ENCODE peak calls at places on chromosomes 5 and 9, in four cellular contexts. N, Y, S and A are unnamed samples.

GRCh38 chr5:420632-421286 is 22.2 kb upstream of the EXOC3 start:
- DNase-seq in N (no peak), Y (no peak), S (no peak), A (peak; percentile 13)

GRCh38 chr9:16368425-16369087 is 501.9 kb downstream of the BNC2 start:
- DNase-seq in S (no peak), N (no peak), Y (no peak), A (no peak)

GRCh38 chr9:94872921-94873511 is 146.5 kb downstream of the AOPEP start:
- DNase-seq in N (no peak), S (peak; percentile 22), Y (no peak), A (no peak)

GRCh38 chr5:1437452-1437851 is 7.8 kb downstream of the SLC6A3 start:
- DNase-seq in Y (no peak), S (peak; percentile 42), N (peak; percentile 41), A (peak; percentile 43)

GRCh38 chr5:110909415-110909814 is 162.1 kb upstream of the TSLP start:
- DNase-seq in S (no peak), N (no peak), Y (no peak), A (no peak)

GRCh38 chr5:4698596-4698995 is 441.5 kb upstream of the ADAMTS16 start:
- DNase-seq in N (no peak), Y (no peak), S (no peak), A (no peak)

GRCh38 chr5:1094670-1095190 is 17.1 kb downstream of the SLC12A7 start:
- DNase-seq in Y (no peak), S (no peak), N (peak; percentile 68), A (no peak)

GRCh38 chr5:176134529-176135223 is 103.5 kb upstream of the SIMC1 start:
- DNase-seq in S (peak; percentile 86), Y (no peak), N (no peak), A (no peak)

GRCh38 chr5:41921874-41922273 is 3.2 kb upstream of the FBXO4 start:
- DNase-seq in N (no peak), S (no peak), Y (no peak), A (no peak)

GRCh38 chr9:76136986-76137385 is 246.5 kb downstream of the PCSK5 start:
- DNase-seq in Y (no peak), N (no peak), S (no peak), A (no peak)

GRCh38 chr9:5698810-5699556 is 70.1 kb downstream of the RIC1 start:
- DNase-seq in Y (no peak), N (no peak), S (no peak), A (no peak)

GRCh38 chr9:127809002-127809561 is 6.4 kb downstream of the FPGS start:
- DNase-seq in Y (no peak), N (no peak), S (peak; percentile 42), A (no peak)

GRCh38 chr9:93114169-93114983 is 18.4 kb downstream of the CARD19 start:
- DNase-seq in N (peak; percentile 65), Y (no peak), S (no peak), A (no peak)

GRCh38 chr9:75150512-75150911 is 62.2 kb downstream of the OSTF1 start:
- DNase-seq in S (no peak), Y (no peak), N (no peak), A (no peak)

GRCh38 chr5:111254613-111255012 is 30.4 kb downstream of the CAMK4 start:
- DNase-seq in N (no peak), S (no peak), Y (peak; percentile 95), A (no peak)

GRCh38 chr9:132813115-132813784 is 64.8 kb downstream of the AK8 start:
- DNase-seq in N (no peak), S (no peak), Y (no peak), A (no peak)

GRCh38 chr9:3525088-3525835 is 539 bp downstream of the RFX3 start:
- DNase-seq in N (peak; percentile 22), S (peak; percentile 69), Y (no peak), A (peak; percentile 31)

GRCh38 chr5:78632467-78632866 is 16.1 kb downstream of the LHFPL2 start:
- DNase-seq in N (no peak), S (no peak), Y (no peak), A (no peak)

GRCh38 chr9:134180786-134181647 is 16.7 kb upstream of the RNU6ATAC start:
- DNase-seq in Y (no peak), S (no peak), N (no peak), A (no peak)

GRCh38 chr9:82621446-82621845 is 441.5 kb downstream of the RASEF start:
- DNase-seq in S (no peak), Y (no peak), N (no peak), A (no peak)

GRCh38 chr9:127927457-127928231 is 2.9 kb downstream of the PIP5KL1 start:
- DNase-seq in N (peak; percentile 93), Y (no peak), S (no peak), A (peak; percentile 96)

GRCh38 chr5:154857091-154857533 is 1.3 kb upstream of the CNOT8 start:
- DNase-seq in Y (no peak), S (no peak), N (no peak), A (no peak)

GRCh38 chr9:10112798-10113197 is 500.0 kb downstream of the PTPRD start:
- DNase-seq in Y (no peak), N (no peak), S (no peak), A (no peak)

GRCh38 chr9:37423508-37423907 is 1.0 kb downstream of the GRHPR start:
- DNase-seq in Y (no peak), N (no peak), S (no peak), A (no peak)

GRCh38 chr9:95509851-95510529 is 6.8 kb downstream of the PTCH1 start:
- DNase-seq in Y (no peak), S (no peak), N (no peak), A (no peak)

GRCh38 chr9:94084314-94084713 is at the start of gene PTPDC1:
- DNase-seq in Y (no peak), S (peak; percentile 65), N (peak; percentile 25), A (peak; percentile 78)

GRCh38 chr9:138052322-138052615 is 174.7 kb downstream of the CACNA1B start:
- DNase-seq in N (no peak), S (peak; percentile 3), Y (no peak), A (no peak)

GRCh38 chr9:98635374-98635773 is 73.4 kb downstream of the GABBR2 start:
- DNase-seq in Y (no peak), S (no peak), N (no peak), A (no peak)

GRCh38 chr5:109589239-109589638 is 100.5 kb upstream of the MAN2A1 start:
- DNase-seq in S (no peak), Y (no peak), N (no peak), A (no peak)

GRCh38 chr9:89926691-89927220 is 321.9 kb downstream of the GADD45G start:
- DNase-seq in N (no peak), S (no peak), Y (no peak), A (no peak)

GRCh38 chr5:113243349-113243664 is 191.5 kb downstream of the TSSK1B start:
- DNase-seq in N (no peak), S (no peak), Y (no peak), A (no peak)

GRCh38 chr5:157827429-157827828 is 31.5 kb downstream of the CLINT1 start:
- DNase-seq in Y (no peak), N (no peak), S (no peak), A (no peak)

GRCh38 chr9:89304479-89305188 is 6.4 kb upstream of the CKS2 start:
- DNase-seq in S (no peak), N (no peak), Y (no peak), A (no peak)

GRCh38 chr5:10110228-10110627 is 139.5 kb downstream of the ATPSCKMT start:
- DNase-seq in S (no peak), N (no peak), Y (no peak), A (no peak)

GRCh38 chr5:138641547-138642298 is 66.5 kb upstream of the HSPA9 start:
- DNase-seq in Y (no peak), N (peak; percentile 80), S (peak; percentile 74), A (peak; percentile 95)

GRCh38 chr9:121445986-121446385 is 53.7 kb downstream of the GGTA1 start:
- DNase-seq in Y (no peak), S (no peak), N (no peak), A (peak; percentile 22)
- TF ChIP-seq USF1 in Y (no peak), S (no peak), N (no peak), A (no peak)

GRCh38 chr5:104800440-104801048 is 1238.0 kb upstream of the NUDT12 start:
- DNase-seq in N (peak; percentile 6), Y (no peak), S (no peak), A (peak; percentile 31)
- TF ChIP-seq USF2 in N (no peak), Y (no peak), S (no peak), A (no peak)

DNA sequence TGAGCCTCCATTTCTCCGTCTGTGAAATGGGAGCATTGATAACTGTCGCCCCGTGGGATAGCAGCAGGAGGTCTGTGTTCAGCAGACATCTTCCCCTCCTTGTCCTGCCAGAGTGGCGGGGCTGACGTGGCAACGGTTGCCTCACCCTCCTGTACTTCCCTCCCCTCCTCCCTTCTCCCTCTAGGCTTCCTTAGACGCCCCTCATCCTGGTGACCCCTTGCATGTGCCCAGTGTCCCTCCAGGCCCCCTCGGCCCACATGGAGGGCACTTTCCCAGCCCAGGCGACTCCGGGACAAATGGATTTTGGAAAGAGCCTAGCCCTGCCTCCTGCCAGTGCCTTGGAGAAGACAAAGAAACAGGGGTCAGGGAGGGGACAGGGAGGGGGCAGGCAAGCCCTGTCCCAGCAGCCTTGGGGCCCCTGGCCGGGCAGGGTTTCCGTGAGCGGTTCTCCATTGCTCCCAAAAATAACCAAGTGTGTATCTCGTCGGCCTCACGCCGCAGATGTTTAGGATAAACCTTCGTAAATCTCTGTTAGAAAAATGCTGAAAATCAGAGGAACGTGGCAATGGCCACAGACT is 38.3 kb upstream of the NEURL1B start:
- DNase-seq in Y (no peak), N (no peak), S (no peak), A (no peak)
- TF ChIP-seq CTCF in Y (no peak), N (no peak), S (no peak), A (no peak)

DNA sequence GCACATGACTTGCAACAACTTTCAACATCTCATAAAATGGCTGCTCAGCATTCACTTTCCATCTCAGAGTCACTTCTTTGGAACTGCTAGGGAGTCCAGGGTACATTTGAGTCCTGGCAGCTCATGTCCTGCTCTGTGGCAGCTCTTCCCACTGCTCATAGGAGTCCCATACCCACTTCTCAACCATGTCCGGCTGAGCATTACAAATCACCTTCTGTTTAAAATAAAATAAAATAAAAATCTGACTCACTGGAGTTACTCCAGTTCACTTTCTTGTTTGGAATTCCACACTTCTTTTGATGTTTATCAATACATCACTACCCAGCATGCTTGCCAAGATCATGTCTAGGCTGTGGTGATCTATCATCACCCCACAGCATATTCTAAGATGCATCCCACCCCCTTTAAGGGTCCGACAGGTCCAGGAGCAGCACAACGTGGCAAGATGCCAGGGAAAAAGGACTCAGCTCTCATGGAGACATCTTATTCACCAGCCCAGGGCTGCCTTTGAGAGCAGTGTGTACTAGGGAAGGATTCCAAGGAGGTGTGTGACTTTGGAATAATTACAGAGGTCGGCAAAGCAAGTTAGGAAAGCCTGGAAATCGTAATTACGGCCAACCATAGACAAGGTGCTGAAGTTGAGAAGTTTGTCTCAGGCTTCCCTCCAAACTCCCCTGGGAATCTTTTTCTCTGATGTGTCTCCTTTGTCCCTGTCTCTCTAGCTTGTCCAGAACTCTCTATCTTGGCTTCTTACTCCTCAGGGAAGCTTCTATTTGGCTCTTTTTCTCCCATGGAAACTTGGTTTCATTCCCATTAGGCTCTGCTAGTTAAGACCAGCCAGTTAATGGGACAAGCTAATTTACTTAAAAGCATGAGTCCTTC is 111.4 kb upstream of the SLC1A3 start:
- DNase-seq in S (no peak), N (no peak), Y (no peak), A (no peak)
- TF ChIP-seq USF1 in S (no peak), N (no peak), Y (no peak), A (no peak)

DNA sequence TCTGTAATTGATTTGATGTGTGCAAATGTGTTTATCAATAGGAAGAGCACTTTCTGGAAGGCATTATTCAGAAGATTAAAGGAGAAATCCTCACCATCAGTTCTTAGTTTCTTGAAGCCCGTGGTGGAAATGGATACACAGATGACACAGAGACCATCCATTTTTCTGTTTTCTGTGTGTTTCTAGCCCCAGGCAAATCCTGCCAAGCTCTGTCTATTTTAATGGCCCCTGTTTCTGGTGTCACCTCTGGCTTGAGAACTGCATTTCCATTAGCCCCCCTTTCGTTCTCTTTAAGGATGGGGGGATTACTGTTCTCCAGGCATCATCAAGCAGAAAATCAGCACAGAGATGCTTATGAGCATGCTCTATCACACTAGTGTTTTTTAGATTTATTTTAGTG is 37.3 kb downstream of the DAPK1 start:
- DNase-seq in S (peak; percentile 65), N (no peak), Y (no peak), A (no peak)
- TF ChIP-seq USF2 in S (no peak), N (no peak), Y (no peak), A (no peak)